ENCODE peak calls at places on chromosomes 16 and 17, in six cellular contexts. B is A549, J is neuronal stem cell, F is M059J, X is activated T-cell treated with anti-CD3 and anti-CD28 coated beads for 4 hours, P is substantia nigra. W is an unnamed sample.

GRCh38 chr17:68346448-68346847 is 55.2 kb downstream of the ARSG start:
- DNase-seq in B (no peak), J (no peak), F (no peak), X (peak), P (peak), W (peak)

GRCh38 chr17:76537578-76538280 is at the start of gene CYGB:
- DNase-seq in B (no peak), J (no peak), F (no peak), X (no peak), P (no peak), W (peak)

GRCh38 chr17:73802314-73802713 is 158.1 kb upstream of the SDK2 start:
- DNase-seq in B (no peak), J (no peak), F (no peak), X (no peak), P (no peak), W (no peak)

GRCh38 chr17:77126519-77126918 is 14.2 kb upstream of the SEC14L1 start:
- DNase-seq in B (peak), J (no peak), F (no peak), X (no peak), P (no peak), W (no peak)

GRCh38 chr17:64183815-64184397 is 54.0 kb upstream of the ERN1 start:
- DNase-seq in B (no peak), J (no peak), F (peak), X (no peak), P (no peak), W (no peak)

GRCh38 chr16:69328854-69329316 is 1.5 kb downstream of the PDF start:
- DNase-seq in B (no peak), J (no peak), F (peak), X (no peak), P (no peak), W (no peak)

GRCh38 chr17:73782641-73783381 is 138.6 kb upstream of the SDK2 start:
- DNase-seq in B (no peak), J (no peak), F (no peak), X (no peak), P (no peak), W (no peak)

GRCh38 chr16:56915311-56916105 is 16.4 kb upstream of the HERPUD1 start:
- DNase-seq in B (no peak), J (no peak), F (no peak), X (no peak), P (no peak), W (peak)

GRCh38 chr16:4111748-4112696 is 4.2 kb downstream of the ADCY9 start:
- DNase-seq in B (no peak), J (no peak), F (peak), X (no peak), P (no peak), W (no peak)

GRCh38 chr16:69417537-69418199 is 6.8 kb upstream of the CYB5B start:
- DNase-seq in B (peak), J (no peak), F (peak), X (no peak), P (peak), W (no peak)

GRCh38 chr17:50640701-50641338 is 6.1 kb downstream of the ABCC3 start:
- DNase-seq in B (peak), J (no peak), F (peak), X (no peak), P (peak), W (peak)

GRCh38 chr17:62725791-62726249 is 82.3 kb downstream of the MARCHF10 start:
- DNase-seq in B (no peak), J (no peak), F (peak), X (no peak), P (no peak), W (no peak)

GRCh38 chr16:11025120-11025531 is 80.8 kb downstream of the CLEC16A start:
- DNase-seq in B (no peak), J (no peak), F (peak), X (no peak), P (no peak), W (no peak)

GRCh38 chr17:55068862-55069771 is 100.6 kb downstream of the STXBP4 start:
- DNase-seq in B (no peak), J (no peak), F (no peak), X (no peak), P (no peak), W (no peak)

GRCh38 chr16:89160977-89161701 is 10.4 kb upstream of the CDH15 start:
- DNase-seq in B (no peak), J (no peak), F (no peak), X (no peak), P (no peak), W (no peak)

GRCh38 chr16:4663756-4664465 is 29.5 kb upstream of the NUDT16L1 start:
- DNase-seq in B (no peak), J (no peak), F (no peak), X (no peak), P (peak), W (peak)

GRCh38 chr16:66360624-66361324 is 5.7 kb upstream of the CDH5 start:
- DNase-seq in B (no peak), J (no peak), F (no peak), X (no peak), P (no peak), W (no peak)

GRCh38 chr17:50604470-50604869 is 30.2 kb upstream of the ABCC3 start:
- DNase-seq in B (no peak), J (no peak), F (no peak), X (no peak), P (peak), W (peak)

GRCh38 chr17:34788696-34789095 is 172.6 kb downstream of the CCT6B start:
- DNase-seq in B (no peak), J (no peak), F (no peak), X (no peak), P (no peak), W (no peak)

GRCh38 chr16:12567602-12568001 is 236.1 kb downstream of the CPPED1 start:
- DNase-seq in B (no peak), J (no peak), F (no peak), X (no peak), P (no peak), W (no peak)

GRCh38 chr17:4678448-4679026 is 25.4 kb downstream of the PELP1 start:
- DNase-seq in B (peak), J (no peak), F (peak), X (no peak), P (no peak), W (no peak)

GRCh38 chr16:50469744-50470301 is 78.4 kb upstream of the NKD1 start:
- DNase-seq in B (no peak), J (no peak), F (no peak), X (no peak), P (peak), W (no peak)

GRCh38 chr17:37092041-37092440 is 143.3 kb downstream of the AATF start:
- DNase-seq in B (no peak), J (no peak), F (peak), X (no peak), P (no peak), W (no peak)

GRCh38 chr16:24255446-24256352 is at the start of gene CACNG3:
- DNase-seq in B (peak), J (peak), F (peak), X (no peak), P (peak), W (peak)

GRCh38 chr16:57618306-57619132 is 9.9 kb upstream of the ADGRG1 start:
- DNase-seq in B (no peak), J (no peak), F (peak), X (no peak), P (no peak), W (no peak)

GRCh38 chr17:79948918-79949645 is 86.6 kb downstream of the TBC1D16 start:
- DNase-seq in B (no peak), J (no peak), F (no peak), X (no peak), P (no peak), W (no peak)

GRCh38 chr17:68613739-68614298 is 12.7 kb upstream of the FAM20A start:
- DNase-seq in B (peak), J (peak), F (peak), X (no peak), P (no peak), W (no peak)

GRCh38 chr16:11066231-11066870 is 122.0 kb downstream of the CLEC16A start:
- DNase-seq in B (no peak), J (no peak), F (no peak), X (no peak), P (no peak), W (no peak)

GRCh38 chr17:72488542-72489272 is 367.9 kb downstream of the SOX9 start:
- DNase-seq in B (no peak), J (no peak), F (no peak), X (no peak), P (no peak), W (no peak)

GRCh38 chr16:28062261-28063046 is 1.1 kb downstream of the GSG1L start:
- DNase-seq in B (no peak), J (no peak), F (no peak), X (no peak), P (no peak), W (no peak)

GRCh38 chr16:89308391-89309333 is 91.2 kb downstream of the ZNF778 start:
- DNase-seq in B (no peak), J (no peak), F (no peak), X (no peak), P (no peak), W (peak)

GRCh38 chr16:85382717-85383118 is 230.4 kb upstream of the GSE1 start:
- DNase-seq in B (no peak), J (no peak), F (no peak), X (no peak), P (no peak), W (peak)

GRCh38 chr16:87939562-87940423 is 3.5 kb upstream of the CA5A start:
- DNase-seq in B (no peak), J (no peak), F (no peak), X (no peak), P (no peak), W (no peak)

GRCh38 chr17:8956521-8956920 is 9.0 kb downstream of the PIK3R5 start:
- DNase-seq in B (no peak), J (no peak), F (no peak), X (no peak), P (no peak), W (no peak)

GRCh38 chr16:75074920-75075687 is 41.5 kb downstream of the LDHD start:
- DNase-seq in B (no peak), J (no peak), F (no peak), X (peak), P (no peak), W (peak)

W was measured in left ventricle myocardium superior.